ENCODE peak calls at places on chromosomes 12 and 14, in seven cellular contexts. Y, R, S, C, A, Z and H are unnamed samples.

GRCh38 chr14:89184952-89185351 is 232.1 kb downstream of the FOXN3 start:
- DNase-seq in Y (no peak), R (no peak), S (no peak), C (no peak), A (no peak), Z (no peak), H (no peak)

GRCh38 chr14:61644834-61645233 is 50.5 kb upstream of the HIF1A start:
- DNase-seq in Y (no peak), R (peak; percentile 49), S (no peak), C (no peak), A (peak; percentile 90), Z (no peak), H (no peak)

GRCh38 chr12:128627659-128628058 is 196.1 kb downstream of the SLC15A4 start:
- DNase-seq in Y (no peak), R (no peak), S (no peak), C (no peak), A (no peak), Z (no peak), H (no peak)

GRCh38 chr12:109433618-109434017 is 43.5 kb downstream of the KCTD10 start:
- DNase-seq in Y (peak; percentile 45), R (no peak), S (no peak), C (no peak), A (no peak), Z (no peak), H (no peak)

GRCh38 chr12:115408642-115409041 is 724.7 kb upstream of the TBX3 start:
- DNase-seq in Y (no peak), R (no peak), S (no peak), C (no peak), A (no peak), Z (no peak), H (no peak)

GRCh38 chr14:68548194-68549056 is 244.4 kb downstream of the ZFP36L1 start:
- DNase-seq in Y (peak; percentile 87), R (peak; percentile 98), S (peak; percentile 96), C (peak; percentile 95), A (no peak), Z (peak; percentile 99), H (peak; percentile 74)

GRCh38 chr12:21334771-21335325 is at the start of gene SLCO1A2:
- DNase-seq in Y (no peak), R (no peak), S (no peak), C (no peak), A (no peak), Z (no peak), H (no peak)

GRCh38 chr12:76449572-76449971 is 101.4 kb upstream of the BBS10 start:
- DNase-seq in Y (no peak), R (peak; percentile 64), S (no peak), C (no peak), A (no peak), Z (no peak), H (no peak)

GRCh38 chr12:10235761-10236631 is 23.3 kb downstream of the GABARAPL1 start:
- DNase-seq in Y (no peak), R (peak; percentile 44), S (no peak), C (no peak), A (peak; percentile 79), Z (no peak), H (no peak)

GRCh38 chr14:42665083-42665482 is 1058.4 kb downstream of the LRFN5 start:
- DNase-seq in Y (no peak), R (no peak), S (no peak), C (no peak), A (no peak), Z (no peak), H (no peak)

GRCh38 chr12:94601972-94602517 is 48.3 kb downstream of the TMCC3 start:
- DNase-seq in Y (no peak), R (no peak), S (no peak), C (no peak), A (no peak), Z (no peak), H (no peak)

GRCh38 chr12:123058980-123059379 is 78.5 kb downstream of the ARL6IP4 start:
- DNase-seq in Y (no peak), R (peak; percentile 49), S (no peak), C (no peak), A (no peak), Z (no peak), H (no peak)

GRCh38 chr12:95608252-95609033 is 57.2 kb upstream of the USP44 start:
- DNase-seq in Y (peak; percentile 51), R (peak; percentile 76), S (no peak), C (peak; percentile 83), A (no peak), Z (peak; percentile 66), H (peak; percentile 75)

GRCh38 chr14:95386536-95386935 is 66.8 kb upstream of the CLMN start:
- DNase-seq in Y (no peak), R (no peak), S (no peak), C (no peak), A (no peak), Z (no peak), H (no peak)

GRCh38 chr14:50082784-50083466 is 33.4 kb downstream of the VCPKMT start:
- DNase-seq in Y (no peak), R (peak; percentile 86), S (peak; percentile 50), C (peak; percentile 7), A (peak; percentile 58), Z (no peak), H (no peak)

GRCh38 chr12:116466536-116466935 is 92.6 kb upstream of the MAP1LC3B2 start:
- DNase-seq in Y (no peak), R (peak; percentile 69), S (peak; percentile 15), C (peak; percentile 14), A (no peak), Z (no peak), H (no peak)

GRCh38 chr14:100246809-100247428 is 8.0 kb downstream of the YY1 start:
- DNase-seq in Y (no peak), R (peak; percentile 47), S (no peak), C (no peak), A (peak; percentile 53), Z (no peak), H (no peak)

GRCh38 chr12:10497602-10498001 is 8.1 kb upstream of the EIF2S3B start:
- DNase-seq in Y (no peak), R (no peak), S (no peak), C (peak; percentile 40), A (no peak), Z (no peak), H (no peak)

GRCh38 chr12:12645485-12645884 is 33.8 kb downstream of the CREBL2 start:
- DNase-seq in Y (no peak), R (peak; percentile 40), S (no peak), C (peak; percentile 16), A (peak; percentile 64), Z (no peak), H (no peak)

GRCh38 chr14:100030441-100031153 is 34.6 kb upstream of the EVL start:
- DNase-seq in Y (no peak), R (peak; percentile 95), S (peak; percentile 74), C (peak; percentile 86), A (no peak), Z (no peak), H (no peak)

GRCh38 chr12:119423285-119423684 is 88.8 kb downstream of the CCDC60 start:
- DNase-seq in Y (no peak), R (no peak), S (no peak), C (no peak), A (peak; percentile 20), Z (no peak), H (no peak)

GRCh38 chr12:94795520-94795919 is 145.2 kb upstream of the TMCC3 start:
- DNase-seq in Y (no peak), R (peak; percentile 53), S (no peak), C (peak; percentile 40), A (no peak), Z (no peak), H (no peak)

GRCh38 chr14:48974994-48975393 is 611.2 kb downstream of the RPS29 start:
- DNase-seq in Y (no peak), R (no peak), S (no peak), C (no peak), A (peak; percentile 2), Z (no peak), H (no peak)

GRCh38 chr14:54866588-54866987 is 36.0 kb downstream of the GCH1 start:
- DNase-seq in Y (no peak), R (peak; percentile 31), S (no peak), C (peak; percentile 23), A (no peak), Z (no peak), H (no peak)

GRCh38 chr12:67728296-67728666 is 79.7 kb downstream of the DYRK2 start:
- DNase-seq in Y (no peak), R (no peak), S (no peak), C (no peak), A (no peak), Z (no peak), H (no peak)

GRCh38 chr12:26846419-26846818 is 13.4 kb upstream of the ITPR2 start:
- DNase-seq in Y (no peak), R (no peak), S (no peak), C (no peak), A (peak; percentile 92), Z (no peak), H (no peak)
- H3K4me3 ChIP-seq in Y (no peak overlapping the region), R (no peak overlapping the region), S (no peak overlapping the region), C (no peak overlapping the region), A (peak overlapping the region; percentile 61), Z (no peak overlapping the region), H (no peak overlapping the region)

GRCh38 chr14:53108292-53108937 is 44.7 kb downstream of the DDHD1 start:
- DNase-seq in Y (no peak), R (no peak), S (no peak), C (no peak), A (peak; percentile 34), Z (no peak), H (no peak)
- H3K27ac ChIP-seq in Y (no peak overlapping the region), R (no peak overlapping the region), S (no peak overlapping the region), C (no peak overlapping the region), A (peak overlapping the region; percentile 69), Z (no peak overlapping the region), H (no peak overlapping the region)

DNA sequence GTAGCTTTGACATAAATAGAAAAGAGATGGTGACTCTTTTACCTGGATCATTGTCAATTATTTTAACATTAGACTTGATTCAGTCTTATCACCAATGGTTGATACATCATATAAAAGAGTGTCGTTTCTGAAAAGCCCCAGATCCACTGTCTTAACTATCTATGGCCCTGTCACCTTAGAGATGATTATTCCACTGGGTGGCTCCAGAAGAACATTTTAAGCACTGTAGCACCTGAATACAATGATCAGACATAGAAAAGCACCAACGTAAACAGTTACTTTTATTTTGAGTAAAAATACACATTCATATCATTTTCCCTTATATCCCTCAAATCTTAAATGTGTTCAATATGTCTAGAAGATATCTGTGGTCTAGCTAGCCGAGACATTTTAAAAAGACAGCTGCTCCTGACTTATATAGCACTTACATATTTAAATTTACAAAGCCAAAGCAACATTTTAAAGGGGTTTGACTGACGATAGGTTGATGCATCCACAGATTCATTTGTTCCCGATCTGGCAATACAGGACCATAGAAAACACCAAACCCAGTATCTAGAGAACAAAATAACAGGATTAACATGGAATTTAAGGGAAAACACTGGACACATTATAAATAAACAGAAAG is 32.9 kb downstream of the TSPAN8 start:
- DNase-seq in Y (no peak), R (no peak), S (no peak), C (no peak), A (no peak), Z (no peak), H (no peak)
- TF ChIP-seq CTCF in Y (no peak), R (no peak), S (no peak), C (no peak), A (no peak), Z (no peak), H (no peak)

GRCh38 chr12:25053021-25053271 is 104.0 kb upstream of the BCAT1 start:
- DNase-seq in Y (no peak), R (no peak), S (no peak), C (no peak), A (peak; percentile 36), Z (no peak), H (no peak)
- H3K4me3 ChIP-seq in Y (peak overlapping the region; percentile 48), R (no peak overlapping the region), S (no peak overlapping the region), C (no peak overlapping the region), A (peak overlapping the region; percentile 90), Z (no peak overlapping the region), H (no peak overlapping the region)